ENCODE peak calls at places on chromosomes 16 and 17, in four cellular contexts. Y is HAP-1; E is transverse colon; G is activated T-cell treated with anti-CD3 and anti-CD28 coated beads, Interleukin-2, amount 50 U/mL, for 4 hours. J is an unnamed sample.

GRCh38 chr16:16774389-16774788 is 395.4 kb downstream of the NPIPA7 start:
- DNase-seq in Y (no peak), E (no peak), G (no peak), J (no peak)

GRCh38 chr17:73072254-73072962 is 20.1 kb downstream of the SLC39A11 start:
- DNase-seq in Y (no peak), G (no peak), E (no peak), J (peak; percentile 53)

GRCh38 chr16:53775821-53776431 is 72.0 kb downstream of the FTO start:
- DNase-seq in G (no peak), E (peak; percentile 44), Y (peak; percentile 53), J (no peak)

GRCh38 chr16:74756203-74756602 is 18.4 kb downstream of the FA2H start:
- DNase-seq in G (no peak), E (no peak), Y (no peak), J (no peak)

GRCh38 chr16:75250809-75251279 is 580 bp downstream of the BCAR1 start:
- DNase-seq in Y (peak; percentile 52), E (peak; percentile 77), G (no peak), J (peak; percentile 33)

GRCh38 chr16:66746682-66747081 is 4.7 kb downstream of the DYNC1LI2 start:
- DNase-seq in G (no peak), Y (no peak), E (no peak), J (peak; percentile 59)

GRCh38 chr16:50826797-50827316 is 85.0 kb downstream of the CYLD start:
- DNase-seq in Y (no peak), G (no peak), E (no peak), J (no peak)

GRCh38 chr17:69246726-69247375 is 18.2 kb upstream of the ABCA10 start:
- DNase-seq in Y (no peak), G (no peak), E (no peak), J (no peak)

GRCh38 chr17:27522028-27522639 is 65.9 kb downstream of the KSR1 start:
- DNase-seq in E (no peak), G (no peak), Y (no peak), J (no peak)

GRCh38 chr17:65638221-65638940 is 76.9 kb upstream of the AXIN2 start:
- DNase-seq in Y (no peak), G (no peak), E (no peak), J (no peak)

GRCh38 chr17:17344507-17345293 is 41.5 kb downstream of the NT5M start:
- DNase-seq in Y (peak; percentile 5), G (no peak), E (no peak), J (no peak)

GRCh38 chr16:76676356-76676755 is 399.2 kb downstream of the CNTNAP4 start:
- DNase-seq in E (no peak), G (no peak), Y (no peak), J (no peak)

GRCh38 chr17:74523308-74523707 is 8.0 kb downstream of the CD300LB start:
- DNase-seq in E (no peak), G (no peak), Y (no peak), J (peak; percentile 22)

GRCh38 chr16:57619606-57620315 is 8.7 kb upstream of the ADGRG1 start:
- DNase-seq in Y (no peak), G (no peak), E (peak; percentile 83), J (peak; percentile 43)

GRCh38 chr16:28140788-28141618 is 70.8 kb downstream of the XPO6 start:
- DNase-seq in Y (no peak), G (peak; percentile 46), E (peak; percentile 37), J (peak; percentile 83)

GRCh38 chr16:69935740-69936139 is 15.4 kb upstream of the CLEC18A start:
- DNase-seq in Y (no peak), G (no peak), E (no peak), J (no peak)

GRCh38 chr17:73288534-73289302 is 23.1 kb downstream of the CDC42EP4 start:
- DNase-seq in E (peak; percentile 72), G (no peak), Y (no peak), J (no peak)

GRCh38 chr17:9233761-9234160 is 212.5 kb downstream of the NTN1 start:
- DNase-seq in G (no peak), E (no peak), Y (no peak), J (no peak)

GRCh38 chr16:9334091-9334490 is 242.6 kb downstream of the HAPSTR1 start:
- DNase-seq in Y (no peak), G (no peak), E (no peak), J (no peak)

GRCh38 chr16:1066584-1067172 is 5.9 kb upstream of the SSTR5 start:
- DNase-seq in E (no peak), Y (no peak), G (no peak), J (no peak)

GRCh38 chr17:77420804-77421634 is 280.2 kb downstream of the SEC14L1 start:
- DNase-seq in G (peak; percentile 52), E (peak; percentile 56), Y (no peak), J (no peak)

GRCh38 chr16:57486858-57487834 is 853 bp upstream of the DOK4 start:
- DNase-seq in E (no peak), G (no peak), Y (no peak), J (no peak)

GRCh38 chr16:57152096-57153093 is 33.4 kb downstream of the PSME3IP1 start:
- DNase-seq in E (no peak), Y (no peak), G (no peak), J (no peak)

GRCh38 chr17:36937001-36937960 is at the start of gene LHX1:
- DNase-seq in E (no peak), G (no peak), Y (peak; percentile 56), J (no peak)

GRCh38 chr17:3687949-3688614 is 7.9 kb downstream of the P2RX5 start:
- DNase-seq in G (no peak), Y (no peak), E (no peak), J (no peak)

GRCh38 chr17:75571197-75571884 is 16.3 kb upstream of the MYO15B start:
- DNase-seq in E (peak; percentile 71), G (no peak), Y (no peak), J (peak; percentile 90)

GRCh38 chr17:79953335-79953734 is 82.3 kb downstream of the TBC1D16 start:
- DNase-seq in Y (no peak), G (no peak), E (no peak), J (no peak)

GRCh38 chr17:7046127-7046724 is 2.3 kb upstream of the SLC16A11 start:
- DNase-seq in G (no peak), E (peak; percentile 95), Y (peak; percentile 35), J (no peak)

GRCh38 chr16:71474864-71475263 is 12.8 kb upstream of the ZNF23 start:
- DNase-seq in E (no peak), G (no peak), Y (no peak), J (no peak)

GRCh38 chr17:81052199-81052997 is 17.4 kb downstream of the BAIAP2 start:
- DNase-seq in E (no peak), Y (no peak), G (no peak), J (no peak)

GRCh38 chr17:2050246-2050866 is 4.5 kb upstream of the HIC1 start:
- DNase-seq in E (peak; percentile 68), Y (peak; percentile 79), G (peak; percentile 74), J (no peak)